ENCODE peak calls at places on chromosomes 1 and 21, in six cellular contexts. H, O, M, W, F and L are unnamed samples.

GRCh38 chr21:44850905-44851657 is 22.4 kb downstream of the PTTG1IP start:
- DNase-seq in O (no peak), M (no peak), W (no peak), F (no peak), H (no peak), L (no peak)

GRCh38 chr1:6273380-6273891 is 12.5 kb upstream of the GPR153 start:
- DNase-seq in M (no peak), O (no peak), F (no peak), H (peak), W (no peak), L (no peak)

GRCh38 chr1:167819849-167820683 is 93.9 kb downstream of the ADCY10 start:
- DNase-seq in F (peak), H (peak), M (no peak), W (peak), O (peak), L (peak)

GRCh38 chr1:30881266-30882181 is 27.0 kb downstream of the SDC3 start:
- DNase-seq in M (no peak), F (no peak), H (no peak), O (no peak), W (no peak), L (no peak)

GRCh38 chr1:97364086-97364485 is 556.7 kb downstream of the DPYD start:
- DNase-seq in W (no peak), F (no peak), H (peak), M (no peak), O (no peak), L (no peak)

GRCh38 chr1:230334447-230334837 is 91.7 kb downstream of the PGBD5 start:
- DNase-seq in O (no peak), H (no peak), W (no peak), F (no peak), M (no peak), L (no peak)

GRCh38 chr21:34950980-34951379 is 98.1 kb downstream of the RUNX1 start:
- DNase-seq in W (no peak), H (no peak), O (no peak), F (no peak), M (no peak), L (no peak)

GRCh38 chr1:169877800-169878491 is 15.8 kb downstream of the SCYL3 start:
- DNase-seq in O (no peak), F (no peak), H (peak), W (no peak), M (no peak), L (no peak)

GRCh38 chr1:17601643-17602382 is 62.3 kb downstream of the ARHGEF10L start:
- DNase-seq in O (no peak), F (no peak), M (no peak), H (no peak), W (no peak), L (no peak)

GRCh38 chr1:22048351-22049192 is 3.9 kb upstream of the CDC42 start:
- DNase-seq in M (no peak), H (peak), F (no peak), O (no peak), W (no peak), L (no peak)

GRCh38 chr21:23017989-23018388 is 2019.8 kb downstream of the NCAM2 start:
- DNase-seq in O (no peak), H (no peak), F (no peak), M (no peak), W (no peak), L (no peak)

GRCh38 chr1:223712856-223713494 is 636 bp downstream of the CAPN2 start:
- DNase-seq in W (no peak), H (no peak), F (peak), M (no peak), O (no peak), L (no peak)

GRCh38 chr1:54800899-54801759 is at the start of gene TTC22:
- DNase-seq in M (no peak), O (peak), F (no peak), W (no peak), H (no peak), L (peak)

GRCh38 chr1:223142269-223142668 is 779 bp downstream of the TLR5 start:
- DNase-seq in M (no peak), W (no peak), F (no peak), H (no peak), O (no peak), L (no peak)

GRCh38 chr1:236168716-236169429 is 26.5 kb downstream of the GPR137B start:
- DNase-seq in H (peak), M (no peak), W (peak), O (peak), F (no peak), L (peak)

GRCh38 chr1:235670157-235670776 is 20.7 kb upstream of the GNG4 start:
- DNase-seq in H (peak), W (no peak), F (no peak), M (no peak), O (no peak), L (no peak)

GRCh38 chr21:17370750-17371325 is 142.0 kb upstream of the CXADR start:
- DNase-seq in F (no peak), H (no peak), M (no peak), O (no peak), W (no peak), L (no peak)

GRCh38 chr1:11058595-11059165 is 1.1 kb downstream of the SRM start:
- DNase-seq in F (no peak), W (no peak), M (no peak), O (peak), H (no peak), L (no peak)

GRCh38 chr1:171644805-171645483 is 7.5 kb downstream of the MYOC start:
- DNase-seq in H (peak), O (peak), W (peak), M (no peak), F (peak), L (peak)

GRCh38 chr1:230279583-230279945 is 146.6 kb downstream of the PGBD5 start:
- DNase-seq in O (no peak), F (no peak), W (no peak), H (no peak), M (no peak), L (no peak)

GRCh38 chr1:201404016-201404598 is 5.0 kb upstream of the LAD1 start:
- DNase-seq in F (no peak), M (no peak), W (no peak), H (no peak), O (no peak), L (no peak)

GRCh38 chr1:55825486-55825885 is 610.3 kb upstream of the USP24 start:
- DNase-seq in W (no peak), M (no peak), F (no peak), O (no peak), H (no peak), L (no peak)

GRCh38 chr1:95650631-95651030 is 416.6 kb downstream of the RWDD3 start:
- DNase-seq in O (no peak), H (no peak), M (no peak), W (no peak), F (no peak), L (no peak)

GRCh38 chr1:236608930-236609726 is 4.8 kb upstream of the HEATR1 start:
- DNase-seq in W (peak), M (no peak), O (peak), H (peak), F (peak), L (no peak)

GRCh38 chr1:171257207-171258052 is 9.1 kb downstream of the FMO1 start:
- DNase-seq in W (no peak), M (no peak), F (no peak), H (no peak), O (peak), L (peak)

GRCh38 chr1:159909381-159909780 is 9.4 kb upstream of the CFAP45 start:
- DNase-seq in F (no peak), M (no peak), H (no peak), W (no peak), O (no peak), L (no peak)

GRCh38 chr1:41475859-41476567 is 8.5 kb downstream of the EDN2 start:
- DNase-seq in W (no peak), M (no peak), H (no peak), F (no peak), O (no peak), L (no peak)

GRCh38 chr1:47444317-47444577 is 6.4 kb downstream of the FOXD2 start:
- DNase-seq in O (no peak), W (no peak), H (no peak), F (no peak), M (no peak), L (no peak)

GRCh38 chr1:154501423-154502065 is 475 bp upstream of the TDRD10 start:
- DNase-seq in M (no peak), H (no peak), F (peak), W (no peak), O (peak), L (peak)

GRCh38 chr1:234400773-234401172 is 27.5 kb downstream of the COA6 start:
- DNase-seq in M (no peak), H (no peak), O (no peak), W (no peak), F (no peak), L (no peak)

GRCh38 chr1:36162680-36163079 is 6.7 kb downstream of the MAP7D1 start:
- DNase-seq in H (no peak), W (no peak), O (no peak), M (no peak), F (no peak), L (no peak)

GRCh38 chr1:49036700-49037099 is 260.0 kb upstream of the BEND5 start:
- DNase-seq in F (no peak), M (no peak), O (no peak), H (no peak), W (no peak), L (no peak)

GRCh38 chr1:38690790-38691189 is 168.8 kb downstream of the RRAGC start:
- DNase-seq in O (no peak), W (no peak), F (no peak), M (no peak), H (peak), L (no peak)

GRCh38 chr1:150572918-150573647 is 6.3 kb downstream of the MCL1 start:
- DNase-seq in M (no peak), F (no peak), W (no peak), O (no peak), H (no peak), L (no peak)

GRCh38 chr1:150575072-150575489 is 4.3 kb downstream of the MCL1 start:
- DNase-seq in O (no peak), F (no peak), M (no peak), W (no peak), H (no peak), L (no peak)

GRCh38 chr1:150576367-150576711 is 3.1 kb downstream of the MCL1 start:
- DNase-seq in W (no peak), O (no peak), F (no peak), H (no peak), M (no peak), L (no peak)

GRCh38 chr1:150575518-150576366 is 3.7 kb downstream of the MCL1 start:
- DNase-seq in F (no peak), W (no peak), M (no peak), H (peak), O (no peak), L (no peak)

DNA sequence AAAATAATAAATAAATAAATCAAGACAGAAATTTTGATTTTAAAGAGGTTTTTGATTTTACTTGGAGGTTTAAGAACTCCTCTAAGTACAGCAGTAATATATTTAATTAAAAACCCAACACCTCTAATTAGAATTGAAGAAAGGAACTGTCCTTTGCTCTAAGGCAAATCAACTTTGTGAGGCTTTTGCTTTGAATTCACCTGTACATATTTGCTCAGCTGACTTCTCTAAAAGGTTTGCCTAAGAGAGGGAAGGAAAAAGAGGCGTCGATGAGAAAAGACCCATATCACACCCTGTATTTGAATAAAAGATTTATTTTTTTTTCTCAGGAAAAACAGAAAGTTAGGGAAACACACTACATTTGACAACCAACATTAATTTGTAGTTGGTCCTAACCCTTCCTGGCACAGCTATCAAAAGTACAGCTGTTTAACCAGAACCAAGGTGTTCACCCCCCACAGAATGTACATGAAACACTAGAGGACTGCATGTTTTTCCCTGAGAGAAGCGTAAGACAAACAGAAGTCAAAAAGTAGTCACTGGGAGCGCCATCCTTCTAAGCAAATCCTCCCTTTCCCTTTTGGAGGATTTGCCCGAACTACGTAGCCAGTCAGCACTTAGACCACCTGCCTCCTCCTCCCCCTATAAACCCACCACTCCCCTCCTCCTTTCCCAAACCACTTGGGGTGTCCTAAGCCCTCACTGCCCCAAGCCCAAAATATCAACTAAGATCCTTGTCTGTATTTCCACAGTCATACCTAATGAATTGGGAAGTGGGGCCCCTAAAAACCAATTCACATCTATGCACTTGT is 4.9 kb downstream of the MCL1 start:
- DNase-seq in H (no peak), F (no peak), M (no peak), W (no peak), O (no peak), L (no peak)
- TF ChIP-seq POLR2A in H (peak), F (no peak), M (no peak), W (no peak), O (peak), L (no peak)

GRCh38 chr1:60463786-60464185 is 390.2 kb upstream of the C1orf87 start:
- DNase-seq in W (no peak), F (no peak), O (no peak), H (no peak), M (no peak), L (no peak)
- H3K4me3 ChIP-seq in W (no peak), F (no peak), O (no peak), H (no peak), M (no peak), L (no peak)

GRCh38 chr1:91021686-91022517 is at the start of gene ZNF644:
- DNase-seq in W (peak), O (peak), M (no peak), F (peak), H (peak), L (peak)
- TF ChIP-seq POLR2A in W (peak), O (peak), M (peak), F (peak), H (peak), L (peak)

DNA sequence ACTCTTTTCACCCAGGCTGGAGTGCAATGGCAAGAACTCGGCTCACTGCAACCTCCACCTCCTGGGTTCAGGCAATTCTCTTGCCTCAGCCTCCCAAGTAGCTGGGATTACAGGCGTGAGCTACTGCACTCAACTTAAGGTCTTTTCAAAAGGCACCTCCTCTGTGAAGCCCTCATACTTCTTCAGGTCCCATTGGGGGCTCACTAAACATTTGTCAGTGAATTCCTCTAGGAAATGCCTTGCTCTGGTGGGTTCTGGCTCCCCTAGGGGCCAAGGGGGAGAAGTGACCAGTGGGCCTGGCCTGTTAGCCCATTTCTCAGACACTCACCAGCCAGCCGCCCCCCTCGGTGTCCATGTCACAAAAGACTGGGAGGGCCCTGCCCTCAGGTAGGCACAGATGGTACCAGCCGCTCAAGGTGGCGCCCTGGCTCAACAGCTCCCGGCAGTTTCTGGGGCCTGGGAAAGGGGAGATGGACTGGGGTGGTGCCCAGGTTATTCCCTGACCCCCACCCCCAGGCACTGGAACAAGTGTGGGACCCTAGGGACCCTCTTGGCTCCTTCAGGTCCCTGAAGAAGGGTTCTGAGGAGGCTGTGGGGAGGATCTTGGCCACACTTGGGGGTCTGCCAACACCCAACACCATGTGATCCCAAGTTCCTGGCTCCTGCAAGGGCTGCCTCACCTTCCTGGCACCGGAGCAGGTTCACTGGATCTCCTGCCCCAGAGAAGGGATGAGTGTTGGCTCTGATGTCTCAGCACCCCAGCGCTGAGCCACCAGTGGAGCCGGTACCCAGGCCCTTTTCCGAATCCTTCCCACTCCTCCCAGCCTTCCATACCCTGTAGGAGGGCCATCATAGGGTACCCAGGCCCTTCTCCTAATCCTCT is 1.6 kb downstream of the FCN3 start:
- DNase-seq in W (no peak), H (no peak), F (no peak), O (no peak), M (no peak), L (no peak)
- H3K4me3 ChIP-seq in W (no peak), H (no peak), F (peak), O (no peak), M (no peak), L (no peak)

GRCh38 chr1:198929111-198929604 is 290.3 kb downstream of the PTPRC start:
- DNase-seq in F (no peak), M (no peak), W (no peak), H (no peak), O (no peak), L (no peak)

GRCh38 chr1:198932351-198932991 is 293.6 kb downstream of the PTPRC start:
- DNase-seq in M (no peak), O (no peak), F (no peak), H (peak), W (no peak), L (no peak)

GRCh38 chr1:198933506-198933905 is 294.7 kb downstream of the PTPRC start:
- DNase-seq in F (no peak), H (no peak), M (no peak), W (no peak), O (no peak), L (no peak)

GRCh38 chr1:198927129-198927528 is 288.3 kb downstream of the PTPRC start:
- DNase-seq in F (no peak), H (no peak), W (no peak), O (no peak), M (no peak), L (no peak)

DNA sequence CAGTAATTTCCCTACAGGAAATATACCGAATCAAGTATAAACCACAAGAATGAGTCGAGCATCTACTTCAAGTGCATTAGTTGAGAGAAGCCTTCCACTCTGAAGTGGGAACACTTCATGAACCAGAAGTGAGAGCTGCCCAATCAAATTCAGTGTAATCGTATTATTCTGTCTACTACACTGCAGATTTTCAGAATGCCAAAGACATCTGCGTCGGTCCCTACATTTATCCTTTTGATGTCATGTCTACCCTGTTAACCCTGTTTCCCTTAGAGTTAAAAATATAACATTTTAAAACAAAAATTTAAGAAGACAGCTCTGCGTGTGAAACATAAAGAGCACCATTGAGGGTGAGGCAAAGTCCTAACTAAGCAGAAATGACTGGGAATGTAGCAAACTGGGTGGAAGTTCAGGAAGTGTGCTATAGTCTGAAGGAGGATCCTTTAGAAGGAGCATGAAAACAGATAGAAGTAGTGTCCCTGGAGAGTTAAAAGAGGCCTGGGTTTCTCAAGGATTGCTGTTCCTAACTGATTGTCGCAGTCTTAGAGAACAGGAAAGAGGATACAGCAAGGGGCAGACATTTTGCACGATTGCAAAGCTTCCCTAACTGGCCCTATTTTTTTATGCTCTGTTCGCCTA is 291.2 kb downstream of the PTPRC start:
- DNase-seq in H (peak), O (no peak), W (no peak), M (no peak), F (no peak), L (no peak)
- TF ChIP-seq POLR2A in H (no peak), O (no peak), W (no peak), M (no peak), F (no peak), L (no peak)

DNA sequence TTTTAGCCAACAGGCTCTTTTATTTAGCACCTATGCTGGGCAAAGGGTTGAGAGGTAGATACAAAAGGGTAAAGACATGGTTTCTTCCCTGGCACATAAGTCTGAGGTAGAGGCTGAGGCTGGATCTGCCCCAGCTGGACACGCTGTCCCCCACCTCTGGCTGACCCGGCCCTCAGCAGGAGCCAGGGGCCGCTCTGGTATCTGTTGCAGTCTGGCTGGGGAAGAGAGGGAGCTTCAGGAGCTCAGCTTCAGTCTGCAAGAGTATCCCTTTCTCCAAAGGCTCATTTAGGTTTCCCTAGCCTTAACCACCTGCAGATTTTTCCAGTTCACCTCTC is 14.2 kb downstream of the BLACAT1 start:
- DNase-seq in F (no peak), O (no peak), M (no peak), H (no peak), W (no peak), L (no peak)
- H3K4me3 ChIP-seq in F (no peak), O (no peak), M (no peak), H (no peak), W (no peak), L (no peak)

GRCh38 chr1:114716304-114717158 is at the start of gene NRAS:
- DNase-seq in W (peak), O (peak), F (peak), H (peak), M (peak), L (peak)
- TF ChIP-seq POLR2A in W (peak), O (peak), F (no peak), H (peak), M (no peak), L (no peak)